ENCODE peak calls at places on chromosome 3, in nine cellular contexts. P is activated T-helper 1 cell treated with anti-CD3 and anti-CD28 coated beads, Interleukin-2, amount 50 U/mL, for 16 hours; C is activated naive CD4-positive, alpha-beta T cell; F is ecto neural progenitor cell; V is HCEC 1CT; Y is HFF-Myc; Q is non-pigmented ciliary epithelial cell; R is central memory CD4-positive, alpha-beta T cell; G is aorta. J is an unnamed sample.
A peak's percentile ranks its signal among the peaks of the same experiment; 100 is the strongest.

GRCh38 chr3:16842710-16843270 is 42.0 kb upstream of the PLCL2 start:
- DNase-seq in Y (no peak), G (no peak), R (no peak), Q (no peak), F (no peak), V (no peak), C (no peak), P (no peak), J (no peak)

GRCh38 chr3:192928720-192929119 is 11.1 kb upstream of the MB21D2 start:
- DNase-seq in R (no peak), Y (no peak), V (no peak), F (no peak), P (no peak), C (no peak), G (no peak), Q (no peak), J (no peak)

GRCh38 chr3:179068779-179069530 is 2.7 kb downstream of the ZMAT3 start:
- DNase-seq in Q (no peak), Y (no peak), G (no peak), R (peak; percentile 34), P (no peak), F (no peak), C (no peak), V (peak; percentile 46), J (no peak)

GRCh38 chr3:109927726-109928125 is 590.4 kb upstream of the DPPA4 start:
- DNase-seq in F (no peak), R (no peak), V (peak; percentile 15), P (no peak), G (no peak), Q (no peak), C (no peak), Y (no peak), J (no peak)

GRCh38 chr3:184077881-184078280 is 19.0 kb upstream of the HTR3E start:
- DNase-seq in P (no peak), R (no peak), V (no peak), Q (no peak), F (no peak), Y (no peak), G (no peak), C (no peak), J (no peak)

GRCh38 chr3:179717219-179717618 is 64.4 kb downstream of the USP13 start:
- DNase-seq in C (no peak), Y (no peak), R (no peak), G (no peak), F (no peak), V (peak; percentile 5), P (no peak), Q (no peak), J (no peak)

GRCh38 chr3:48783304-48783703 is 64.4 kb downstream of the PRKAR2A start:
- DNase-seq in P (no peak), F (no peak), C (no peak), Y (no peak), R (no peak), V (no peak), G (no peak), Q (no peak), J (no peak)

GRCh38 chr3:115227461-115227860 is 80.4 kb upstream of the ZBTB20 start:
- DNase-seq in V (no peak), Q (no peak), C (no peak), F (no peak), G (no peak), P (no peak), Y (no peak), R (no peak), J (no peak)

GRCh38 chr3:143998266-143998665 is 26.6 kb downstream of the DIPK2A start:
- DNase-seq in F (no peak), R (no peak), Q (peak; percentile 70), V (peak; percentile 75), G (no peak), P (no peak), C (no peak), Y (no peak), J (no peak)

GRCh38 chr3:82640254-82640653 is 878.8 kb upstream of the GBE1 start:
- DNase-seq in G (peak; percentile 51), P (no peak), R (no peak), Y (no peak), C (no peak), F (no peak), V (no peak), Q (no peak), J (no peak)

J was measured in AG04449.